ENCODE peak calls at places on chromosomes 7 and 10, in six cellular contexts. Q, C, I, H, Y and P are unnamed samples.

GRCh38 chr7:102312317-102312716 is 25.6 kb downstream of the SH2B2 start:
- DNase-seq in Q (no peak), C (no peak), I (no peak), Y (no peak), H (no peak), P (no peak)

GRCh38 chr10:94092848-94093247 is 99.1 kb downstream of the PLCE1 start:
- DNase-seq in I (no peak), Y (no peak), Q (no peak), H (no peak), C (no peak), P (no peak)

GRCh38 chr10:127889605-127890195 is 3.0 kb downstream of the CLRN3 start:
- DNase-seq in C (peak), I (no peak), H (no peak), Q (peak), Y (no peak), P (no peak)

GRCh38 chr10:29438271-29438670 is 149.4 kb downstream of the LYZL1 start:
- DNase-seq in C (no peak), I (no peak), Q (no peak), H (no peak), Y (no peak), P (no peak)

GRCh38 chr10:22183771-22184466 is 33.9 kb downstream of the EBLN1 start:
- DNase-seq in I (no peak), Q (no peak), Y (no peak), C (no peak), H (no peak), P (no peak)

GRCh38 chr10:76282122-76283030 is 851.0 kb downstream of the LRMDA start:
- DNase-seq in H (no peak), Q (no peak), C (no peak), I (no peak), Y (no peak), P (no peak)

GRCh38 chr10:124697837-124698559 is 46.2 kb downstream of the FAM53B start:
- DNase-seq in Y (no peak), Q (peak), I (peak), H (peak), C (no peak), P (no peak)

GRCh38 chr7:121931149-121931922 is 58.4 kb downstream of the PTPRZ1 start:
- DNase-seq in C (peak), H (no peak), I (no peak), Y (no peak), Q (no peak), P (no peak)

GRCh38 chr7:106070201-106070551 is 41.9 kb downstream of the SYPL1 start:
- DNase-seq in I (no peak), Q (no peak), C (no peak), H (peak), Y (no peak), P (no peak)

GRCh38 chr10:100319736-100320135 is 10.3 kb downstream of the PKD2L1 start:
- DNase-seq in H (no peak), I (no peak), Q (no peak), Y (no peak), C (no peak), P (no peak)
- TF ChIP-seq CTCF in H (no peak), I (no peak), Q (no peak), Y (no peak), C (no peak), P (no peak)

GRCh38 chr7:19696926-19697325 is 11.9 kb downstream of the POLR1F start:
- DNase-seq in H (no peak), C (no peak), I (no peak), Y (no peak), Q (no peak), P (no peak)
- TF ChIP-seq CTCF in H (no peak), C (no peak), I (no peak), Y (no peak), Q (no peak), P (no peak)

GRCh38 chr7:26237035-26237807 is 35.7 kb downstream of the CBX3 start:
- DNase-seq in Y (no peak), H (no peak), I (no peak), Q (no peak), C (peak), P (no peak)

GRCh38 chr7:26238004-26238403 is 36.5 kb downstream of the CBX3 start:
- DNase-seq in I (no peak), Q (no peak), H (no peak), C (no peak), Y (no peak), P (no peak)

DNA sequence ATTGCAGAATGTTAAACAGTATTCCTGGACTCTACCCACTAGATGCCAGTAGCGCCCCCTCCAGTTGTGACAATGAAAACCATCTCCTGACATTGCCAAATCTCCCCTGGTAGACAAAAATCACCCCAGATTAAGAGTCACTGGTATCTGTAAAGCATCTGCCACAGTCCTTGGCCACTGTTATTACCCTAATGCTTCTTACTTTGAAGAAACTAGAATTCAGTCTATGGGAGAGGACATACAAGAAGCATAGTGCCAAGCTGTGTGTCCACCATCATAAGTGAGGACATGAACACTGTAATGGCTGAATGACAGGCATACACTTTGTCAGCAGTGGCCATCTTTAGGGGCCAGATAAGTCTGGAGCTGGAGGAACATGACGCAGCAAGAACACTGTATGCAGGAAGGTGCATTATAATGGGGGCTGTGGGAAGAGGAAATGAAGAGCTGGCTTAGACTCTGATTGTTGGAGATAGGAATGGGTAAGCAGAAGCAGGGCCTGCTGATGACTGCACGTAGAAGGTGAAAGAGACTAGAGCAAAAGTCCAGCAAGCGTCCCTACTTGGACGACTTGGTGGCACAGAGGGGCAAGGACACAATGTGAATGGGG is 32.5 kb downstream of the CBX3 start:
- DNase-seq in I (no peak), H (no peak), Y (no peak), C (no peak), Q (no peak), P (no peak)
- TF ChIP-seq CTCF in I (no peak), H (no peak), Y (no peak), C (peak), Q (no peak), P (no peak)

GRCh38 chr7:8035190-8035589 is 66.6 kb downstream of the GLCCI1 start:
- DNase-seq in H (no peak), Q (no peak), C (no peak), Y (no peak), I (no peak), P (no peak)

GRCh38 chr7:8040768-8041369 is 72.3 kb downstream of the GLCCI1 start:
- DNase-seq in Q (no peak), H (no peak), I (no peak), Y (no peak), C (no peak), P (no peak)

GRCh38 chr7:8037151-8037550 is 68.6 kb downstream of the GLCCI1 start:
- DNase-seq in Q (no peak), I (no peak), Y (no peak), C (no peak), H (no peak), P (no peak)

GRCh38 chr7:8035647-8036518 is 67.3 kb downstream of the GLCCI1 start:
- DNase-seq in C (peak), Y (no peak), Q (peak), I (no peak), H (no peak), P (no peak)
- TF ChIP-seq CTCF in C (peak), Y (peak), Q (peak), I (peak), H (peak), P (peak)